ENCODE peak calls at places on chromosomes 4 and X, in five cellular contexts. T is gastrocnemius medialis, K is esophagus squamous epithelium, B is cardiac fibroblast, E is cardiac muscle cell. N is an unnamed sample.

GRCh38 chr4:78691971-78692814 is 84.0 kb upstream of the BMP2K start:
- DNase-seq in E (peak), B (no peak), K (no peak), T (no peak), N (no peak)

GRCh38 chr4:162509333-162509732 is 345.5 kb upstream of the FSTL5 start:
- DNase-seq in K (no peak), E (no peak), B (no peak), T (no peak), N (no peak)

GRCh38 chr4:121155893-121156292 is 8.2 kb downstream of the TNIP3 start:
- DNase-seq in K (no peak), B (peak), T (no peak), E (no peak), N (no peak)

GRCh38 chr4:6301732-6302442 is 32.2 kb downstream of the WFS1 start:
- DNase-seq in B (no peak), E (no peak), K (no peak), T (no peak), N (no peak)

GRCh38 chrX:136731207-136731782 is 49.4 kb downstream of the ARHGEF6 start:
- DNase-seq in T (no peak), E (no peak), B (peak), K (no peak), N (no peak)

GRCh38 chrX:150547511-150548115 is 20.8 kb upstream of the MTM1 start:
- DNase-seq in T (peak), B (peak), K (peak), E (peak), N (peak)

GRCh38 chr4:82248903-82249632 is 124.7 kb downstream of the HNRNPD start:
- DNase-seq in E (peak), B (no peak), T (no peak), K (no peak), N (no peak)

GRCh38 chr4:83025563-83025962 is 9.4 kb upstream of the COPS4 start:
- DNase-seq in B (no peak), E (no peak), K (no peak), T (no peak), N (no peak)

GRCh38 chrX:106917830-106918500 is 2.2 kb upstream of the CLDN2 start:
- DNase-seq in E (no peak), T (no peak), K (no peak), B (peak), N (peak)

GRCh38 chr4:6452116-6452896 is 20.1 kb downstream of the PPP2R2C start:
- DNase-seq in B (no peak), K (no peak), E (no peak), T (no peak), N (no peak)

GRCh38 chrX:30196322-30196721 is 19.0 kb upstream of the MAGEB2 start:
- DNase-seq in B (peak), K (no peak), T (no peak), E (peak), N (no peak)

DNA sequence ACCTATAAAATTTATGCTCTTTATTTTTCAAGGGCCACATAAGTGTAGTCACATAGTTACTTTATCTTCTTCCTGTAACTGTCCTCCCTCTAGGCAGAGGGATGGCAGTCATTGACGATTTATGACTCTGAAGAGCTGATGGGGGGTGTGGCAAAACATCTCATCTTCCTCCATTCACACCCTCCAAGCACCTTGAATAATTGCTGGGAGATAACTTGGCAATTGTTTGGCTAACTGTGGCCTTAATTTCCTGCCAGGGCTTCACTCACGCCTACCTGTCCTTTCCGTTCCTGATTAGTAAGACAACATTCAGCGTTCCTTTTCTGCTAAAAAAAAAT is 329.2 kb downstream of the ARHGAP10 start:
- DNase-seq in B (no peak), K (no peak), E (no peak), T (no peak), N (no peak)
- H3K4me3 ChIP-seq in B (no peak), K (no peak), E (no peak), T (no peak), N (no peak)

GRCh38 chr4:118798658-118799057 is 37.3 kb downstream of the SEC24D start:
- DNase-seq in K (no peak), T (no peak), E (no peak), B (no peak), N (no peak)
- TF ChIP-seq CTCF in K (no peak), T (no peak), E (no peak), B (peak), N (no peak)

DNA sequence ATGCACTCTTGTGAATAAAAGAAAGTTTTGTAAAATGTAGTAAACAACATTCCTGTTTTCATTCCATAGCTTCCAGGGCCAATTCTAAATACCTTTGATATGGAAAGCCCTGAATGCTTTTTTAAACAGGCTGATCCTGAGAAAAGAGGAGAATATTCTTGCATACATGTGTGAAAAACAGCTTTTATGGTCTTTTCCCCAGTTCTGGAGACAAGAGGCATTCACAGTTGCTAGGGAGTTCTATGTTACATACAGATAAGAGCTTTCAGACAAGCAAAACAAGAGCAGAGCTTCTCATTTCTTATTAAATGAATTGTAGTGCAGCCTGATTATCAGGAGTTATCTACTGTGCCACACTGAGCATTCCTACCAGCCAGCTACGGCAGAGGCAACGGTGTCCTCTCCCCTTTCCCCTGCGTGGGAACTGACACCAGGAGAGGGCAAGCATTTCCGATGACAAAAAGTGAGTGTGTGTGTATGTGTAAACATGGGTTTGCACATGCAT is 15.0 kb downstream of the GATB start:
- DNase-seq in T (no peak), B (peak), E (no peak), K (no peak), N (no peak)
- H3K4me3 ChIP-seq in T (no peak), B (no peak), E (no peak), K (no peak), N (no peak)

GRCh38 chr4:23717528-23718248 is 172.2 kb downstream of the PPARGC1A start:
- DNase-seq in K (no peak), T (no peak), B (peak), E (peak), N (peak)
- TF ChIP-seq CTCF in K (peak), T (peak), B (peak), E (peak), N (peak)

DNA sequence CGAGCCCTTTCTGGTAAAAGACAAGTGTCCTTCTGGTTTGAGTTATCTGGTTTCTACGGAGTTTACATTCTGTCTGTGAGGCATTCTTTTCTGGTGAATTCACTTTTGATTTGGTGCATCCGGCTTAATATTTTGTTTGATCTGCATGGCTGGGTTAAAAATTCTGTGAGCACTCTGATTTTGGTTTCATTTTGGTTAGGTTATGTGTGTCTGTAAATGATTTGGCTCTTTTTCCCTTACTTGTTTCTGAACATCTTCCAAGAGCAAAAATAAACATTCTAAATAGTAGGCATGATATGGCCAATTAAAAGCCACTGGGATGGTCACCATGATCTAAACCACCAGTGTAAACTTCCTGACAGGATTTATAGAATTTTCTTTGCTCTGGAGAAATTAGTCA is 85.7 kb upstream of the PTPN13 start:
- DNase-seq in E (no peak), T (no peak), K (no peak), B (peak), N (no peak)
- H3K4me3 ChIP-seq in E (no peak), T (no peak), K (no peak), B (peak), N (no peak)

GRCh38 chr4:69518102-69518501 is 22.4 kb upstream of the UGT2B4 start:
- DNase-seq in K (no peak), B (no peak), E (no peak), T (no peak), N (no peak)

GRCh38 chr4:69522554-69522953 is 26.8 kb upstream of the UGT2B4 start:
- DNase-seq in E (no peak), T (no peak), B (no peak), K (no peak), N (no peak)

GRCh38 chr4:69518543-69519198 is 23.0 kb upstream of the UGT2B4 start:
- DNase-seq in E (no peak), K (no peak), T (no peak), B (no peak), N (no peak)

GRCh38 chr4:69523385-69524132 is 27.9 kb upstream of the UGT2B4 start:
- DNase-seq in E (no peak), K (no peak), B (no peak), T (no peak), N (peak)

GRCh38 chr4:69517674-69518073 is 22.0 kb upstream of the UGT2B4 start:
- DNase-seq in T (no peak), K (no peak), E (no peak), B (no peak), N (no peak)
- TF ChIP-seq CTCF in T (no peak), K (no peak), E (no peak), B (no peak), N (no peak)

DNA sequence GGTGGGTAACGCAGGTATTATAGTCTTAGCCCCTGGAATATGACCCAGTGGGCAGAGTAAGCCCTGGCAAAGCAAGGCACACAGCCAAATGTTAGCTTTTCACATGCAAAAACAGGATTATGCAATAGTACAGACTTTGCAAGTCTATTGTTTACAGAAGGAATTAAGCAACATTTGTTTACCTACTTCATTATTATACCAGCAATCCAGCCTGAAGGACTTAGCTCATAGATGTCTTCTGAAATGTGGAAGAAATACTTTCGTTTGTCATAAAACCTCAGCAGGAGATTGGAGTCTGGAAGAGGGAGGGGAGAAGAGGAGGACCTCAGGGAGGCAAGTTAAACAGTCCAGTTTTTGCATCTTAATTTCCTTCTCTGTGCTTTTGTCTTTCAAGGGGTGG is 226.7 kb upstream of the CENPE start:
- DNase-seq in B (no peak), K (no peak), T (no peak), E (no peak), N (no peak)
- H3K4me3 ChIP-seq in B (no peak), K (no peak), T (no peak), E (no peak), N (no peak)

GRCh38 chr4:119039779-119040178 is 95.9 kb upstream of the MYOZ2 start:
- DNase-seq in E (no peak), K (no peak), T (no peak), B (no peak), N (no peak)
- TF ChIP-seq CTCF in E (no peak), K (peak), T (peak), B (peak), N (peak)